ENCODE peak calls at places on chromosomes 5 and 9, in eight cellular contexts. I is neural progenitor cell, L is tibial nerve, V is AG04450, E is right atrium auricular region, S is testis, H is endodermal cell, X is stomach. K is an unnamed sample.

GRCh38 chr5:31889131-31889561 is 250.2 kb downstream of the PDZD2 start:
- DNase-seq in V (no peak), X (peak), H (peak), I (peak), S (no peak), E (no peak), L (no peak), K (no peak)

GRCh38 chr5:98454904-98455303 is 318.6 kb upstream of the RGMB start:
- DNase-seq in X (no peak), V (peak), I (no peak), E (no peak), H (no peak), L (peak), S (no peak), K (no peak)

GRCh38 chr5:122121782-122122465 is 7.4 kb upstream of the ZNF474 start:
- DNase-seq in X (no peak), L (no peak), S (no peak), I (no peak), E (no peak), H (no peak), V (no peak), K (no peak)

GRCh38 chr9:37943329-37944265 is 39.7 kb upstream of the SLC25A51 start:
- DNase-seq in V (peak), H (no peak), E (no peak), X (no peak), I (no peak), L (no peak), S (no peak), K (no peak)

GRCh38 chr5:10453564-10453963 is 11.9 kb downstream of the ROPN1L start:
- DNase-seq in I (no peak), V (no peak), H (peak), X (no peak), L (no peak), S (no peak), E (no peak), K (no peak)

GRCh38 chr5:43020294-43020711 is 19.8 kb downstream of the ANXA2R start:
- DNase-seq in H (peak), X (no peak), L (no peak), V (no peak), S (no peak), I (peak), E (no peak), K (no peak)

GRCh38 chr9:112532427-112532826 is 45.8 kb downstream of the KIAA1958 start:
- DNase-seq in H (no peak), E (peak), I (no peak), X (no peak), S (peak), L (peak), V (peak), K (no peak)

GRCh38 chr5:979100-979817 is 29.3 kb upstream of the NKD2 start:
- DNase-seq in I (no peak), S (peak), V (no peak), H (peak), L (no peak), E (no peak), X (no peak), K (peak)

GRCh38 chr5:107607196-107607595 is 63.5 kb downstream of the EFNA5 start:
- DNase-seq in E (no peak), I (no peak), X (no peak), S (no peak), H (no peak), L (no peak), V (no peak), K (no peak)

GRCh38 chr5:132457371-132458225 is 33.0 kb downstream of the IRF1 start:
- DNase-seq in V (no peak), L (peak), S (no peak), E (no peak), I (no peak), H (no peak), X (peak), K (no peak)

GRCh38 chr5:149795360-149795759 is 65.2 kb downstream of the PPARGC1B start:
- DNase-seq in X (no peak), L (no peak), H (no peak), E (no peak), V (no peak), S (no peak), I (no peak), K (no peak)

GRCh38 chr5:158874814-158875213 is 224.9 kb downstream of the EBF1 start:
- DNase-seq in X (no peak), I (no peak), V (no peak), E (no peak), S (no peak), L (no peak), H (no peak), K (no peak)

GRCh38 chr9:129109952-129110739 is 447 bp downstream of the CRAT start:
- DNase-seq in X (no peak), V (no peak), S (no peak), I (no peak), E (peak), H (no peak), L (peak), K (no peak)

GRCh38 chr5:10248378-10249260 is 1.1 kb downstream of the ATPSCKMT start:
- DNase-seq in E (no peak), X (no peak), S (no peak), I (peak), L (no peak), V (no peak), H (peak), K (no peak)

GRCh38 chr5:67773439-67773988 is 442.0 kb upstream of the PIK3R1 start:
- DNase-seq in V (no peak), I (peak), S (peak), L (no peak), H (no peak), X (no peak), E (peak), K (no peak)

GRCh38 chr5:10642367-10642766 is 78.5 kb downstream of the ANKRD33B start:
- DNase-seq in V (no peak), I (no peak), X (no peak), S (no peak), H (no peak), L (no peak), E (no peak), K (no peak)

GRCh38 chr9:17622166-17622565 is 43.3 kb downstream of the SH3GL2 start:
- DNase-seq in I (no peak), E (no peak), H (no peak), X (no peak), V (no peak), L (no peak), S (no peak), K (no peak)

GRCh38 chr9:91805031-91805430 is 145.0 kb downstream of the ROR2 start:
- DNase-seq in H (peak), S (no peak), E (no peak), I (no peak), X (peak), V (no peak), L (no peak), K (peak)

GRCh38 chr9:93134018-93134739 is at the start of gene NINJ1:
- DNase-seq in S (peak), I (peak), X (peak), V (no peak), H (peak), E (peak), L (no peak), K (peak)

GRCh38 chr5:173890195-173890951 is 2.2 kb downstream of the CPEB4 start:
- DNase-seq in I (peak), L (no peak), X (no peak), H (peak), E (no peak), V (no peak), S (peak), K (no peak)

GRCh38 chr5:115720888-115721287 is 95.1 kb upstream of the TMED7 start:
- DNase-seq in I (no peak), H (no peak), X (no peak), E (no peak), V (no peak), L (no peak), S (no peak), K (no peak)

GRCh38 chr5:140295414-140295813 is 7.5 kb downstream of the PFDN1 start:
- DNase-seq in L (peak), X (peak), I (no peak), V (peak), H (no peak), S (peak), E (peak), K (no peak)

GRCh38 chr9:96122255-96122654 is 179.7 kb downstream of the HSD17B3 start:
- DNase-seq in S (peak), E (no peak), L (no peak), X (no peak), V (no peak), H (no peak), I (no peak), K (no peak)
- H3K4me3 ChIP-seq in S (no peak), E (no peak), L (no peak), X (no peak), V (no peak), H (no peak), I (no peak), K (no peak)

GRCh38 chr5:96144289-96144688 is 182.6 kb upstream of the ELL2 start:
- DNase-seq in S (no peak), X (peak), I (peak), L (no peak), H (peak), E (no peak), V (no peak), K (no peak)
- H3K27ac ChIP-seq in S (no peak), X (no peak), I (no peak), L (no peak), H (no peak), E (no peak), V (no peak), K (no peak)

DNA sequence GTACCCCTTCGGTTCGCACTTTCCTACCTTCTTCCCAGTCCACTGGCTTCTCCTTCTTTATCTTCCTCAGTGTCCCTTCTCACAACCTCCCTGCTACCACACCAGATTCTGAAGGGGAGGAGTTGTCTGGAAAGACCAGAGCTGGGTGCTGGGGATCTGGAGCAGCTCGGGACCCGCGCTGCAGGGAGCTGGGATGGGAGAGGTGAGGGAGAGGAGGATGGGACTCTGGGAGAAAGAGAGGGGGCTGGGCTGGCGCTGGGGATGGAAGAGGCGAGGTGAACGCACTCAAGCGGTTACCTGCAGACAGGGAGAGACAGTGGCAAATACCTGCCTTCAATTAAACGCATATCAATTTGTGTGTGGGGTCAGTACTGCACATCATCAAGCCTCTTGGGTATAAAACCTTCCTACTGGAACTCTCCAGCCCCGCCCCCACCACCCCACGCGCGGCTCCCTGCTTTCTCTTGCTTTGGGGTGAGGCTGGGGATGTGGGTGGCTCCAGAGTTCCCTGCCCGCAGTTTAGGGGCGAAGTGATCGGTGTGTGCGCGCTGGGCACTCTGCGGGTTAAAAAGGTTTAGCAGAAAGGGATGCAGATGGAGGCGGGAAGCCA is 1.1 kb upstream of the PAM start:
- DNase-seq in X (no peak), I (no peak), E (no peak), L (no peak), H (peak), S (no peak), V (no peak), K (no peak)
- H3K4me3 ChIP-seq in X (peak), I (peak), E (peak), L (peak), H (peak), S (peak), V (peak), K (peak)

DNA sequence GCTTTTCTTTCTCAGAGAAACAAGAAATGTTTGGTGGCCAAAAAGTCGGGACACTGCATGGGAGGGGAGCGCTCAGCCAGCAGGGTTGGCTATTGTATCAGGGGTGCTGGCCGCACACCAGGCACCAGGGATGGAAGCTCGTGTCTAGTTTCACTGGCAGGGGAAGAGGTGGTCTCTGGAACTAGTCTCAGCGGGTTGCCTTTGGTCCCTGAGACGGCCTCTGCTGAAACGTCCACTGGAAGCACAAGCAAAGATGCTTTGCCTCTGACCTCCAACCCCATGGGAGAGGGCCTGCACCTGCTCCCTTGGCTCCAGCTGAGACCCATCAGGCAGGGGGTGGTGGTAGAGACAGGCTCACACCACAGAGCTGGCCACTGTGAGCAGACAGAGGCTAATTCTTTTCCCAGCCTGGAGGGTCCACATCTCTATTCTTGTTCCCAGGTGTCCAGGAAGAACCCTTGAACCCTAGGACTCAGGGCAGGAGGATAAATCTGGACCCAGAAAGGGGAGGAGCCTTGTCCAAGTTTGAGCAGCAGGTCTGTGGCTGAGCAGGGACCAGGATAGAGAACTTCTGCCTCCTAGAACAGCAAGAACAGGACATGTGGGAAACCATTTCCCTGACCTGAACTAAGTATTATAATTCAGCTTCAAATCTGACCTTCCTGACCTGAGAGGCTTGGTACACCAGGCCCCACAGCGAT is 102.6 kb downstream of the RGS3 start:
- DNase-seq in I (no peak), S (no peak), X (no peak), E (no peak), H (peak), V (no peak), L (no peak), K (no peak)
- H3K27ac ChIP-seq in I (no peak), S (peak), X (peak), E (peak), H (peak), V (peak), L (no peak), K (peak)

GRCh38 chr9:131274674-131275331 is 1.5 kb downstream of the FAM78A start:
- DNase-seq in X (no peak), S (peak), V (no peak), E (no peak), L (peak), H (no peak), I (no peak), K (no peak)
- H3K4me3 ChIP-seq in X (peak), S (peak), V (no peak), E (peak), L (peak), H (no peak), I (no peak), K (peak)

DNA sequence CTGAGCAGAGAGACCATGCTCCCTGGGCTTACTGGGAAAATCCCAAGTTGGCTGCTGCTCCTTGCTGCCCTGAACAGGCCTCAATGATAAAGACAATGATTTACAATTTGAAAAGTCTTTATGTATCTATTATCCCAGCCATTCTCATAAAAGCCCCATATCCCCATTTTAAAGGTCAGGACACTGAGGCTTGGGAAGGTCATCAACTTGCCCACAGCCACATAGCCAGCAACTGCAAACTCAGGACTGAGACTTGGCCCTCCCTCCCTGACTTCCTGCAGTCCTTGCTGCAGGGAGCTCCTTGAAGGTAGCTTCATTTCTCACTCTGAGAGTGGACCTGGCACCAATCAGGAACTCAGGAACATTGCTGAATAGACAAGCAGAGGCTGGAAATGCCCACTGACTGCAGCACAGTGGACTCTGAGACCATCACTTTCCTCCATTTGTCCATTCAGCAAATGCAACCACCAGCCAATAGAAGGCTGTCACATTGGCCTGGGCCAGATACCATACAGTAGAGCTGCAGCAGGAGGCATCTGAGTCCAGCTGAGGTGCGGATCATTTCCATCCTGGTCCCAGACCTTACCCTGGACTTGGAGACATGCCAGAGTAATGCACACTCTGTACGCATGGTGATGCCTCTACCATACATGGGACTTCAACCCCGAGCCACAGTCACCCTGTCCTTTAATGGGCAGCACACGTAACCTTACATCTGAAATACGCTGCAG is 18.3 kb downstream of the TNIP1 start:
- DNase-seq in I (no peak), L (no peak), S (no peak), H (no peak), V (no peak), E (no peak), X (no peak), K (no peak)
- H3K27ac ChIP-seq in I (no peak), L (peak), S (no peak), H (no peak), V (peak), E (peak), X (peak), K (peak)

GRCh38 chr9:120578614-120579013 is 1.4 kb downstream of the CDK5RAP2 start:
- DNase-seq in L (no peak), H (no peak), X (no peak), S (no peak), I (no peak), V (no peak), E (no peak), K (no peak)
- H3K4me3 ChIP-seq in L (no peak), H (peak), X (peak), S (no peak), I (peak), V (peak), E (no peak), K (peak)

GRCh38 chr9:105979359-105979758 is 285.0 kb downstream of the TMEM38B start:
- DNase-seq in L (no peak), H (no peak), V (no peak), X (no peak), S (no peak), E (no peak), I (no peak), K (no peak)

GRCh38 chr9:105973811-105974407 is 279.6 kb downstream of the TMEM38B start:
- DNase-seq in V (no peak), S (no peak), X (no peak), L (no peak), E (no peak), I (peak), H (no peak), K (no peak)

GRCh38 chr9:105978822-105979221 is 284.5 kb downstream of the TMEM38B start:
- DNase-seq in I (no peak), E (no peak), H (no peak), S (no peak), L (no peak), V (no peak), X (no peak), K (no peak)

GRCh38 chr9:105978336-105978735 is 284.0 kb downstream of the TMEM38B start:
- DNase-seq in H (no peak), E (no peak), L (no peak), V (no peak), X (no peak), I (no peak), S (no peak), K (no peak)

DNA sequence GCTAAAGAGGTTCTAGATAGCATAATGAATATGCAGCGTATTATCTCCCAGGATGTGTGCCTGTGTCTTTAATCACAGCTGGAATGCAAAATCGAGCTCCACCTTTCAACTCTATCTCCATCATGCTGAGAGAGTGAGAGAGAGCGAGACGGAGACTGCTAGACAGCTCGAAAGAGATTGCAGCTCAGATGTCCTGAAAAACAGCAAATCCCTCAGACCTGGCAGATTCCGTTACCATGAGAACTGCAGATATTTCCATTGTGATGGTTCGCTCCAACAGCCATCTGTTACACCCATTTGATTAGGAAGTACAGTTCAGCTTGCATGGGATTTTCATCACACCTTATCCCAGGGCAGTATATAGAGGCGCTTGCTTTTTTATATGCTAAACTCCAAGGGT is 281.9 kb downstream of the TMEM38B start:
- DNase-seq in X (no peak), I (no peak), V (no peak), S (no peak), L (no peak), E (no peak), H (peak), K (no peak)
- H3K27ac ChIP-seq in X (no peak), I (no peak), V (no peak), S (no peak), L (no peak), E (no peak), H (peak), K (no peak)